ENCODE peak calls at places on chromosomes 5 and 9, in ten cellular contexts. One of them, this sample, is unnamed.

GRCh38 chr5:74382864-74383618 is 257.5 kb downstream of the ENC1 start:
- DNase-seq in thyroid gland: no peak
- DNase-seq in adrenal gland: peak
- DNase-seq in GM13976: no peak
- DNase-seq in mammary epithelial cell: peak
- DNase-seq in kidney epithelial cell: no peak
- DNase-seq in GM23338: no peak
- DNase-seq in endothelial cell: no peak
- DNase-seq in progenitor cell of endocrine pancreas: no peak
- DNase-seq in Calu3: no peak
- DNase-seq in this sample: peak

GRCh38 chr9:137658778-137659177 is 40.0 kb downstream of the EHMT1 start:
- DNase-seq in endothelial cell: no peak
- DNase-seq in Calu3: no peak
- DNase-seq in GM23338: no peak
- DNase-seq in mammary epithelial cell: no peak
- DNase-seq in kidney epithelial cell: no peak
- DNase-seq in progenitor cell of endocrine pancreas: no peak
- DNase-seq in adrenal gland: no peak
- DNase-seq in thyroid gland: no peak
- DNase-seq in GM13976: no peak
- DNase-seq in this sample: no peak

GRCh38 chr5:143248822-143249579 is 154.5 kb downstream of the NR3C1 start:
- DNase-seq in mammary epithelial cell: peak
- DNase-seq in endothelial cell: no peak
- DNase-seq in progenitor cell of endocrine pancreas: no peak
- DNase-seq in thyroid gland: no peak
- DNase-seq in Calu3: no peak
- DNase-seq in GM23338: no peak
- DNase-seq in adrenal gland: peak
- DNase-seq in kidney epithelial cell: no peak
- DNase-seq in GM13976: no peak
- DNase-seq in this sample: peak

GRCh38 chr9:131236761-131237160 is 39.5 kb downstream of the FAM78A start:
- DNase-seq in thyroid gland: peak
- DNase-seq in GM13976: no peak
- DNase-seq in kidney epithelial cell: no peak
- DNase-seq in progenitor cell of endocrine pancreas: no peak
- DNase-seq in adrenal gland: no peak
- DNase-seq in endothelial cell: no peak
- DNase-seq in mammary epithelial cell: no peak
- DNase-seq in Calu3: no peak
- DNase-seq in GM23338: no peak
- DNase-seq in this sample: no peak

GRCh38 chr9:34685591-34685990 is 5.5 kb downstream of the CCL19 start:
- DNase-seq in mammary epithelial cell: no peak
- DNase-seq in GM13976: no peak
- DNase-seq in Calu3: no peak
- DNase-seq in endothelial cell: no peak
- DNase-seq in kidney epithelial cell: no peak
- DNase-seq in adrenal gland: no peak
- DNase-seq in GM23338: no peak
- DNase-seq in progenitor cell of endocrine pancreas: no peak
- DNase-seq in thyroid gland: no peak
- DNase-seq in this sample: no peak

GRCh38 chr5:10530601-10531320 is 33.1 kb upstream of the ANKRD33B start:
- DNase-seq in GM23338: no peak
- DNase-seq in progenitor cell of endocrine pancreas: no peak
- DNase-seq in Calu3: no peak
- DNase-seq in thyroid gland: no peak
- DNase-seq in adrenal gland: no peak
- DNase-seq in endothelial cell: no peak
- DNase-seq in GM13976: no peak
- DNase-seq in kidney epithelial cell: no peak
- DNase-seq in mammary epithelial cell: no peak
- DNase-seq in this sample: no peak

GRCh38 chr5:92353107-92354030 is 970.3 kb upstream of the ARRDC3 start:
- DNase-seq in kidney epithelial cell: no peak
- DNase-seq in thyroid gland: no peak
- DNase-seq in mammary epithelial cell: peak
- DNase-seq in GM23338: no peak
- DNase-seq in endothelial cell: no peak
- DNase-seq in progenitor cell of endocrine pancreas: no peak
- DNase-seq in adrenal gland: no peak
- DNase-seq in GM13976: no peak
- DNase-seq in Calu3: peak
- DNase-seq in this sample: no peak

GRCh38 chr5:73913971-73914370 is 288.0 kb downstream of the ARHGEF28 start:
- DNase-seq in adrenal gland: no peak
- DNase-seq in progenitor cell of endocrine pancreas: no peak
- DNase-seq in mammary epithelial cell: no peak
- DNase-seq in endothelial cell: no peak
- DNase-seq in kidney epithelial cell: no peak
- DNase-seq in GM23338: no peak
- DNase-seq in thyroid gland: no peak
- DNase-seq in Calu3: no peak
- DNase-seq in GM13976: no peak
- DNase-seq in this sample: no peak

GRCh38 chr9:117516676-117517632 is 102.1 kb upstream of the ASTN2 start:
- DNase-seq in Calu3: no peak
- DNase-seq in endothelial cell: no peak
- DNase-seq in progenitor cell of endocrine pancreas: no peak
- DNase-seq in GM13976: no peak
- DNase-seq in GM23338: no peak
- DNase-seq in adrenal gland: no peak
- DNase-seq in kidney epithelial cell: no peak
- DNase-seq in mammary epithelial cell: no peak
- DNase-seq in thyroid gland: no peak
- DNase-seq in this sample: no peak

GRCh38 chr5:32071351-32071944 is 102.7 kb downstream of the GOLPH3 start:
- DNase-seq in endothelial cell: no peak
- DNase-seq in GM13976: no peak
- DNase-seq in thyroid gland: peak
- DNase-seq in kidney epithelial cell: no peak
- DNase-seq in Calu3: no peak
- DNase-seq in mammary epithelial cell: peak
- DNase-seq in GM23338: no peak
- DNase-seq in progenitor cell of endocrine pancreas: no peak
- DNase-seq in adrenal gland: no peak
- DNase-seq in this sample: peak

GRCh38 chr5:140213370-140213983 is 38.5 kb downstream of the CYSTM1 start:
- DNase-seq in endothelial cell: no peak
- DNase-seq in kidney epithelial cell: no peak
- DNase-seq in GM23338: no peak
- DNase-seq in Calu3: no peak
- DNase-seq in mammary epithelial cell: no peak
- DNase-seq in thyroid gland: no peak
- DNase-seq in progenitor cell of endocrine pancreas: no peak
- DNase-seq in GM13976: no peak
- DNase-seq in adrenal gland: no peak
- DNase-seq in this sample: no peak

DNA sequence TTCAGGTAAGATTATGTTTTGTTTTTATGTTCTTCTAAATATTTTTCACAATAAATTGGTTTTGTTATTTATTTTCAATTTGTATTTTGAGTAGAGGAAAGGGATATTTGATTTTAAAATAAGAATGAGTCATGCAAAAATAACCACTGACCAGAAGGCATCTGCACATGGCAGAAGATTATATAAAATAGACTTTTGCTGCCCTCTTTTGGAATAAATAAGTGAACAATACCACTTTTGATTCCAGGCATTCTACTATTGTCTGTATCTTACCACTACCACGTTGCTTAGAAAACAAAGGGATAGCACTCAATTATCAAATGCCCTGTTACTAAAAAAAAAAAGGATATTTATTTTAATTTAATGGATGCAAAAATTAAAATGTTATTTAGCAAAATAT is 227.3 kb upstream of the ITGA1 start:
- DNase-seq in Calu3: no peak
- DNase-seq in progenitor cell of endocrine pancreas: no peak
- DNase-seq in adrenal gland: no peak
- DNase-seq in GM13976: no peak
- DNase-seq in GM23338: peak
- DNase-seq in mammary epithelial cell: peak
- DNase-seq in thyroid gland: no peak
- DNase-seq in kidney epithelial cell: no peak
- DNase-seq in endothelial cell: no peak
- DNase-seq in this sample: peak
- TF ChIP-seq CTCF in Calu3: peak
- TF ChIP-seq CTCF in progenitor cell of endocrine pancreas: peak
- TF ChIP-seq CTCF in adrenal gland: no peak
- TF ChIP-seq CTCF in GM13976: no peak
- TF ChIP-seq CTCF in GM23338: no peak
- TF ChIP-seq CTCF in mammary epithelial cell: peak
- TF ChIP-seq CTCF in thyroid gland: no peak
- TF ChIP-seq CTCF in kidney epithelial cell: no peak
- TF ChIP-seq CTCF in endothelial cell: no peak
- TF ChIP-seq CTCF in this sample: no peak

GRCh38 chr5:93589812-93590215 is 6.8 kb downstream of the NR2F1 start:
- DNase-seq in progenitor cell of endocrine pancreas: no peak
- DNase-seq in GM13976: no peak
- DNase-seq in GM23338: no peak
- DNase-seq in endothelial cell: no peak
- DNase-seq in thyroid gland: no peak
- DNase-seq in adrenal gland: no peak
- DNase-seq in Calu3: no peak
- DNase-seq in mammary epithelial cell: no peak
- DNase-seq in kidney epithelial cell: no peak
- DNase-seq in this sample: no peak

GRCh38 chr5:93588586-93589347 is 5.7 kb downstream of the NR2F1 start:
- DNase-seq in thyroid gland: no peak
- DNase-seq in endothelial cell: no peak
- DNase-seq in mammary epithelial cell: no peak
- DNase-seq in adrenal gland: peak
- DNase-seq in kidney epithelial cell: no peak
- DNase-seq in Calu3: no peak
- DNase-seq in GM23338: no peak
- DNase-seq in progenitor cell of endocrine pancreas: no peak
- DNase-seq in GM13976: no peak
- DNase-seq in this sample: no peak

GRCh38 chr5:93590511-93590910 is 7.5 kb downstream of the NR2F1 start:
- DNase-seq in Calu3: no peak
- DNase-seq in mammary epithelial cell: no peak
- DNase-seq in GM23338: no peak
- DNase-seq in kidney epithelial cell: no peak
- DNase-seq in thyroid gland: no peak
- DNase-seq in endothelial cell: no peak
- DNase-seq in progenitor cell of endocrine pancreas: no peak
- DNase-seq in adrenal gland: no peak
- DNase-seq in GM13976: no peak
- DNase-seq in this sample: no peak

GRCh38 chr5:93587919-93588585 is 5.0 kb downstream of the NR2F1 start:
- DNase-seq in kidney epithelial cell: no peak
- DNase-seq in adrenal gland: no peak
- DNase-seq in mammary epithelial cell: no peak
- DNase-seq in thyroid gland: no peak
- DNase-seq in progenitor cell of endocrine pancreas: no peak
- DNase-seq in endothelial cell: no peak
- DNase-seq in GM23338: peak
- DNase-seq in Calu3: no peak
- DNase-seq in GM13976: no peak
- DNase-seq in this sample: no peak

DNA sequence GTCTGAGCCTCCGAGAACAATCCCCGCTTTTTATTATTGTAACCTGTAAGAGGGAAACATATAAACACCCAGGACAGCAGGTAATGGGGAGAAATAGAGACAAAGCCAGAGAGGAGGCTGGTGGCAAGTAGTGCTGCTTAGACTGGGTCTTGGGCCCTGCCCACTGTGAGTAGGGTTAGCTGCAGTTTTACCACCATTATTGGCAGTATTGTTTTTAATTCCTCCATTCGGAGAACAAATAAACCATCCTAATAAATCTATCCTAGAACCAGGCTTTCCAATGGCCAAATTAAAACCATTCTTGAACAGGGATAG is 6.3 kb downstream of the NR2F1 start:
- DNase-seq in endothelial cell: no peak
- DNase-seq in GM13976: no peak
- DNase-seq in mammary epithelial cell: no peak
- DNase-seq in adrenal gland: no peak
- DNase-seq in Calu3: no peak
- DNase-seq in kidney epithelial cell: no peak
- DNase-seq in progenitor cell of endocrine pancreas: no peak
- DNase-seq in GM23338: no peak
- DNase-seq in thyroid gland: no peak
- DNase-seq in this sample: no peak
- TF ChIP-seq CTCF in endothelial cell: no peak
- TF ChIP-seq CTCF in GM13976: no peak
- TF ChIP-seq CTCF in mammary epithelial cell: no peak
- TF ChIP-seq CTCF in adrenal gland: no peak
- TF ChIP-seq CTCF in Calu3: no peak
- TF ChIP-seq CTCF in kidney epithelial cell: no peak
- TF ChIP-seq CTCF in progenitor cell of endocrine pancreas: no peak
- TF ChIP-seq CTCF in GM23338: no peak
- TF ChIP-seq CTCF in thyroid gland: no peak
- TF ChIP-seq CTCF in this sample: no peak

GRCh38 chr9:129362287-129363098 is 184.4 kb upstream of the IER5L start:
- DNase-seq in progenitor cell of endocrine pancreas: no peak
- DNase-seq in adrenal gland: no peak
- DNase-seq in Calu3: peak
- DNase-seq in kidney epithelial cell: peak
- DNase-seq in thyroid gland: no peak
- DNase-seq in mammary epithelial cell: peak
- DNase-seq in GM23338: no peak
- DNase-seq in GM13976: no peak
- DNase-seq in endothelial cell: no peak
- DNase-seq in this sample: peak
- TF ChIP-seq CTCF in progenitor cell of endocrine pancreas: no peak
- TF ChIP-seq CTCF in adrenal gland: no peak
- TF ChIP-seq CTCF in Calu3: no peak
- TF ChIP-seq CTCF in kidney epithelial cell: no peak
- TF ChIP-seq CTCF in thyroid gland: no peak
- TF ChIP-seq CTCF in mammary epithelial cell: no peak
- TF ChIP-seq CTCF in GM23338: peak
- TF ChIP-seq CTCF in GM13976: no peak
- TF ChIP-seq CTCF in endothelial cell: no peak
- TF ChIP-seq CTCF in this sample: peak

DNA sequence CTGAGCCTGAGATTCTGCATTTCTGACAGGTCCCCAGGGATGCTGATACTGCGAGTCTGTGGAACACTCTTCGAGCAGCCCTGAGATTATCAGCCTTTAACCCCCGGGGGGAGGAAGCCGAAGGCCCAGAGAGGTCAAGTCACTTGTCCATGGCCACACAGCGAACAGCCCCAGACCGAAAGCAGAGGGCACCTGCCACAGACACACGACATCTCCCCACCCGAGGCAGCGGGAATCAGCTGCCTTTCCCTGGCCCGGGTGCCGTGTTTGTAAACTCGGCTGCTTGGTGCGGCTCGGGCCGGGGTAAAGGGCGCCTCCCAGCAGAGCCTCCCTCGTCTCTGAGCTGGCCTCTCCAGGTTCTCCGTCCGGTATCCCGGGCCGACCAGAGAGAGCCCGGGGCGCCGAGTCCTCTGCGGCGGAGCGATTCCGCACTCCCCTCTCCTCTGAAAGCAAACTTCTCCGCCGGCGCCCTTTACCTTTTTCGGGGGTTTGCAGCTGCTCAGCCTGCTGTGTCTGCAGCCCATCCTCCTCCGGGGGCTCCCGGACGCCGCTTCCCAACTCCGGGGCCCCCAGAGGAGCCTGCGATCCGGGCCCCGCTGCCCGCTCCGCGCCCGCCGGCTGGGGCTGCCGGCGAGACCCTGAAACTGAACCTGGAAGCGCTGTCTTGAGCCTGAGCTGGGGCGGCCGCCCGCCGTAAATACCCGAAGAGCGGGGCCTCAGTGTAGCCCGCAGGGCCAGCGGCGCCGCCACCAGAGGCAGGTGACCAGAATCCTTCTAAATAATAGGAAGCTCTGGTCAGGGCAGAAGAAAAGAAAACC is at the start of gene CCDC69:
- DNase-seq in GM13976: peak
- DNase-seq in mammary epithelial cell: peak
- DNase-seq in progenitor cell of endocrine pancreas: peak
- DNase-seq in kidney epithelial cell: peak
- DNase-seq in thyroid gland: peak
- DNase-seq in GM23338: peak
- DNase-seq in Calu3: peak
- DNase-seq in endothelial cell: peak
- DNase-seq in adrenal gland: peak
- DNase-seq in this sample: peak
- TF ChIP-seq CTCF in GM13976: peak
- TF ChIP-seq CTCF in mammary epithelial cell: no peak
- TF ChIP-seq CTCF in progenitor cell of endocrine pancreas: peak
- TF ChIP-seq CTCF in kidney epithelial cell: peak
- TF ChIP-seq CTCF in thyroid gland: no peak
- TF ChIP-seq CTCF in GM23338: no peak
- TF ChIP-seq CTCF in Calu3: no peak
- TF ChIP-seq CTCF in endothelial cell: no peak
- TF ChIP-seq CTCF in adrenal gland: peak
- TF ChIP-seq CTCF in this sample: no peak